ENCODE peak calls at places on chromosomes 13 and 19, in four cellular contexts. One of them, this sample, is unnamed.

GRCh38 chr19:56269348-56269747 is 3.2 kb upstream of the EDDM13 start:
- DNase-seq in HEK293T: no peak
- DNase-seq in lower leg skin: no peak
- DNase-seq in mesendoderm: no peak
- DNase-seq in this sample: no peak

GRCh38 chr19:15280048-15280725 is 47.9 kb upstream of the EPHX3 start:
- DNase-seq in HEK293T: no peak
- DNase-seq in lower leg skin: no peak
- DNase-seq in mesendoderm: peak
- DNase-seq in this sample: no peak

GRCh38 chr13:63190742-63191141 is 1775.1 kb upstream of the PCDH20 start:
- DNase-seq in HEK293T: no peak
- DNase-seq in mesendoderm: peak
- DNase-seq in lower leg skin: no peak
- DNase-seq in this sample: no peak

GRCh38 chr19:34173145-34173956 is 1.0 kb downstream of the LSM14A start:
- DNase-seq in lower leg skin: peak
- DNase-seq in mesendoderm: peak
- DNase-seq in HEK293T: no peak
- DNase-seq in this sample: peak

GRCh38 chr13:46168341-46168740 is 13.6 kb downstream of the LCP1 start:
- DNase-seq in HEK293T: no peak
- DNase-seq in lower leg skin: peak
- DNase-seq in mesendoderm: no peak
- DNase-seq in this sample: no peak

GRCh38 chr19:50258918-50259372 is 55.5 kb downstream of the MYH14 start:
- DNase-seq in HEK293T: peak
- DNase-seq in lower leg skin: no peak
- DNase-seq in mesendoderm: peak
- DNase-seq in this sample: peak

GRCh38 chr13:73938375-73939070 is 195.7 kb downstream of the KLF12 start:
- DNase-seq in mesendoderm: peak
- DNase-seq in lower leg skin: no peak
- DNase-seq in HEK293T: no peak
- DNase-seq in this sample: no peak

GRCh38 chr13:93256998-93257397 is 30.4 kb downstream of the GPC6 start:
- DNase-seq in mesendoderm: no peak
- DNase-seq in HEK293T: no peak
- DNase-seq in lower leg skin: no peak
- DNase-seq in this sample: no peak

This sample was measured in iPS-NIHi11.